ENCODE peak calls at places on chromosomes 6 and 20, in nine cellular contexts. D is ovary, H is neuronal stem cell, E is upper lobe of right lung, K is heart left ventricle, A is IMR-90, N is Peyer's patch, Y is psoas muscle, J is lower lobe of right lung. U is an unnamed sample. For H3K27me3 and H3K4me1, the result is how much of the 10 kb centered on the place peaks cover.

GRCh38 chr6:150890346-150890745 is 24.8 kb downstream of the MTHFD1L start:
- DNase-seq in E (no peak), N (no peak), H (no peak), K (no peak), Y (no peak), A (no peak), D (no peak), J (no peak), U (no peak)

GRCh38 chr20:44736170-44737021 is 9.3 kb upstream of the KCNK15 start:
- DNase-seq in E (no peak), D (peak), K (no peak), A (peak), N (no peak), Y (peak), H (peak), J (no peak), U (peak)

GRCh38 chr6:53424300-53424699 is 75.5 kb upstream of the ELOVL5 start:
- DNase-seq in N (no peak), D (no peak), J (no peak), E (no peak), A (no peak), K (no peak), Y (no peak), H (no peak), U (no peak)

GRCh38 chr6:162262466-162263196 is 464.9 kb downstream of the PRKN start:
- DNase-seq in H (no peak), K (no peak), Y (no peak), E (no peak), J (no peak), N (no peak), D (no peak), A (no peak), U (no peak)

GRCh38 chr20:621115-621756 is 11.1 kb upstream of the TCF15 start:
- DNase-seq in N (no peak), K (no peak), A (peak), H (no peak), J (peak), D (no peak), Y (no peak), E (no peak), U (no peak)

GRCh38 chr20:48619126-48620101 is 208.4 kb downstream of the PREX1 start:
- DNase-seq in H (no peak), K (no peak), A (no peak), Y (peak), J (peak), N (peak), D (no peak), E (peak), U (no peak)

GRCh38 chr6:161013697-161014096 is 22.1 kb downstream of the MAP3K4 start:
- DNase-seq in A (no peak), E (no peak), Y (no peak), N (no peak), H (no peak), J (no peak), K (no peak), D (no peak), U (no peak)

GRCh38 chr20:19786311-19786710 is 28.3 kb downstream of the RIN2 start:
- DNase-seq in N (no peak), Y (no peak), E (no peak), D (no peak), H (no peak), K (no peak), A (peak), J (no peak), U (no peak)

GRCh38 chr20:17848649-17849048 is 119.9 kb downstream of the SNX5 start:
- DNase-seq in D (no peak), E (no peak), A (no peak), K (no peak), Y (no peak), H (no peak), N (no peak), J (no peak), U (no peak)

GRCh38 chr20:38119446-38119845 is 45.6 kb downstream of the TGM2 start:
- DNase-seq in K (no peak), A (no peak), N (no peak), D (no peak), J (no peak), H (no peak), Y (no peak), E (no peak), U (no peak)

GRCh38 chr20:46350201-46350985 is 42.1 kb upstream of the CDH22 start:
- DNase-seq in E (no peak), D (no peak), N (no peak), J (no peak), H (peak), A (peak), Y (no peak), K (no peak), U (no peak)

GRCh38 chr20:23303325-23304102 is 47.1 kb upstream of the NXT1 start:
- DNase-seq in Y (no peak), K (no peak), A (no peak), E (peak), N (peak), J (no peak), H (no peak), D (no peak), U (no peak)

GRCh38 chr6:107871981-107872380 is 47.9 kb upstream of the SCML4 start:
- DNase-seq in J (no peak), A (peak), Y (no peak), K (no peak), H (no peak), N (no peak), E (no peak), D (no peak), U (no peak)

GRCh38 chr6:322205-322930 is 30.1 kb downstream of the DUSP22 start:
- DNase-seq in D (no peak), A (no peak), E (peak), K (no peak), Y (peak), N (peak), H (no peak), J (no peak), U (no peak)

GRCh38 chr6:159608961-159609673 is 83.9 kb downstream of the SOD2 start:
- DNase-seq in K (no peak), A (peak), E (no peak), J (no peak), N (no peak), H (no peak), Y (no peak), D (no peak), U (no peak)

GRCh38 chr6:157531169-157531985 is 150.4 kb downstream of the ZDHHC14 start:
- DNase-seq in N (peak), K (no peak), A (no peak), Y (peak), J (no peak), D (no peak), E (no peak), H (no peak), U (no peak)

GRCh38 chr6:27836080-27836782 is 76.0 kb downstream of the OR2B2 start:
- DNase-seq in Y (no peak), N (no peak), K (no peak), A (no peak), J (no peak), H (no peak), D (no peak), E (no peak), U (no peak)

GRCh38 chr20:31719644-31720485 is 2.8 kb downstream of the BCL2L1 start:
- DNase-seq in H (no peak), E (no peak), J (no peak), K (no peak), D (no peak), N (no peak), Y (no peak), A (no peak), U (no peak)

GRCh38 chr20:10179574-10180298 is 38.9 kb upstream of the SNAP25 start:
- DNase-seq in J (no peak), H (peak), Y (no peak), N (no peak), E (no peak), D (no peak), K (no peak), A (peak), U (no peak)

GRCh38 chr6:30915591-30915946 is 1.5 kb downstream of the VARS2 start:
- DNase-seq in H (peak), N (no peak), A (peak), J (peak), E (peak), D (peak), K (no peak), Y (no peak), U (peak)

GRCh38 chr6:130913119-130913518 is 85.9 kb downstream of the SMLR1 start:
- DNase-seq in A (no peak), K (no peak), H (no peak), E (no peak), N (no peak), D (no peak), Y (no peak), J (no peak), U (no peak)

GRCh38 chr20:38779247-38780097 is 26.0 kb upstream of the PPP1R16B start:
- DNase-seq in Y (no peak), H (no peak), J (no peak), N (no peak), E (no peak), K (no peak), D (no peak), A (no peak), U (no peak)

GRCh38 chr6:155069543-155069942 is 74.4 kb downstream of the TIAM2 start:
- DNase-seq in H (no peak), N (no peak), D (no peak), E (no peak), J (no peak), A (no peak), Y (no peak), K (no peak), U (no peak)

GRCh38 chr6:147970970-147971369 is 371.7 kb upstream of the SASH1 start:
- DNase-seq in E (no peak), A (peak), H (no peak), N (no peak), D (no peak), Y (no peak), J (no peak), K (no peak), U (no peak)

GRCh38 chr20:12053348-12053747 is 135.7 kb downstream of the BTBD3 start:
- DNase-seq in N (no peak), A (peak), Y (no peak), D (no peak), J (no peak), H (no peak), K (no peak), E (no peak), U (no peak)

GRCh38 chr6:15017251-15017650 is 228.6 kb upstream of the JARID2 start:
- DNase-seq in Y (peak), E (no peak), J (peak), N (no peak), H (no peak), A (peak), K (no peak), D (peak), U (no peak)

GRCh38 chr6:15020114-15020770 is 225.6 kb upstream of the JARID2 start:
- DNase-seq in E (no peak), K (no peak), N (no peak), D (no peak), H (no peak), J (no peak), Y (no peak), A (no peak), U (no peak)

GRCh38 chr6:15023448-15023847 is 222.4 kb upstream of the JARID2 start:
- DNase-seq in N (no peak), E (no peak), Y (no peak), J (no peak), H (no peak), D (no peak), K (no peak), A (no peak), U (peak)

GRCh38 chr6:15017803-15018202 is 228.1 kb upstream of the JARID2 start:
- DNase-seq in Y (no peak), H (no peak), D (no peak), N (no peak), J (no peak), K (no peak), A (no peak), E (no peak), U (no peak)

GRCh38 chr6:15021074-15021473 is 224.8 kb upstream of the JARID2 start:
- DNase-seq in Y (no peak), D (no peak), H (no peak), J (no peak), N (no peak), E (no peak), K (no peak), A (no peak), U (no peak)
- H3K27me3 ChIP-seq in Y (under half), D (under half), H (under half), J (under half), N (under half), E (under half), K (under half), A (under half), U (under half)

DNA sequence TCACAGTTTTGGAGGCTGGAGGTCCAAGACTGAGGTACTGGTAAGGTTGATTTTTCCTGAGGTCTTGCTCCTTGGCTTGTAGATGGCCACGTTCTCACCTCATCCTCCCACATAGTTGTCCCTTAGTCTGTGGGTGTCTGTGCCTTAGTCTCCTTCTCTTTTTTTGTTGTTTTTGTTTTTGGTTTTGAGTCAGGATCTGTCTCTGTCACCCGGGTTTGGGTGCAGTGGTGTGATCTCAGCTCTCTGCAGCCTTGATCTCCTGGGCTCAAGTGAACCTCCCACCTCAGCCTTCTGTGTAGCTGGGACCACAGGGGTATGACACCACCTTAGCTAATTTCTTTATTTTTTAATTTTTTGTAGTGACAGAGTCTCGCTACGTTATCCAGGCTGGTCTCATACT is 245.2 kb downstream of the PHACTR1 start:
- DNase-seq in E (no peak), H (no peak), N (no peak), A (no peak), K (no peak), Y (no peak), J (no peak), D (no peak), U (no peak)
- H3K4me1 ChIP-seq in E (under half), H (under half), N (under half), A (under half), K (under half), Y (under half), J (half or more), D (under half), U (under half)

GRCh38 chr20:5390719-5391118 is 74.0 kb upstream of the PROKR2 start:
- DNase-seq in Y (no peak), D (no peak), A (no peak), K (no peak), H (no peak), E (no peak), N (no peak), J (no peak), U (no peak)
- H3K27me3 ChIP-seq in Y (under half), D (under half), A (under half), K (under half), H (under half), E (under half), N (under half), J (under half), U (under half)

GRCh38 chr6:43995137-43995536 is 132.1 kb downstream of the MRPL14 start:
- DNase-seq in Y (no peak), K (peak), J (no peak), D (no peak), A (no peak), N (no peak), E (peak), H (no peak), U (no peak)

GRCh38 chr6:43992783-43993505 is 134.3 kb downstream of the MRPL14 start:
- DNase-seq in H (no peak), N (peak), A (no peak), E (peak), D (no peak), Y (peak), J (no peak), K (peak), U (no peak)

GRCh38 chr6:43992126-43992663 is 135.1 kb downstream of the MRPL14 start:
- DNase-seq in H (no peak), Y (no peak), K (no peak), E (peak), N (peak), J (peak), A (no peak), D (no peak), U (no peak)

GRCh38 chr6:43996614-43997341 is 130.5 kb downstream of the MRPL14 start:
- DNase-seq in H (no peak), D (no peak), K (peak), E (no peak), A (no peak), J (no peak), N (no peak), Y (peak), U (no peak)

GRCh38 chr6:43993881-43994523 is 133.2 kb downstream of the MRPL14 start:
- DNase-seq in A (no peak), Y (peak), N (peak), J (no peak), H (no peak), D (no peak), E (peak), K (peak), U (no peak)
- H3K4me1 ChIP-seq in A (under half), Y (half or more), N (under half), J (under half), H (under half), D (under half), E (under half), K (under half), U (under half)

GRCh38 chr6:32853541-32854375 is at the start of the genes PSMB9 and TAP1:
- DNase-seq in J (peak), K (peak), N (peak), Y (peak), H (peak), E (peak), D (peak), A (peak), U (peak)
- H3K27me3 ChIP-seq in J (under half), K (under half), N (under half), Y (under half), H (half or more), E (under half), D (under half), A (under half), U (under half)

DNA sequence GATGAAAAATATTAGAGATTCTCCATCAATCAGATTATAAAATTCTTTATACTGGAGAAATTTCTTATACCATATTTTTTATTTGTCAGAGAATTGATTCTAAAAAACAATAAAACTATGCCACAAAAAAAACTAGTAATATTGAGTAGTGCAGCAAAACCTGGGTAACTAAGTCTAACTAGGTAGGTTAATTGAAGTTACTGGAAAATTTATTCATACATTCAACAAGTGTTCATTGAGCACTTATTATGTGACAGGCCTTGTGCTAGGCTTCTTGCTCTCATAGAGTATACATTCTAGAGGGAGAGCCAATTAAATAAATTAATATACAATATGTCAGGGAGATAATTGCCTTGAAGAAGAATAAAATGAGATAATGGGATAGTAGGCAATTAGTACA is 189.4 kb downstream of the EYA4 start:
- DNase-seq in N (no peak), J (no peak), E (no peak), A (no peak), D (no peak), K (no peak), H (no peak), Y (no peak), U (no peak)
- H3K4me1 ChIP-seq in N (under half), J (under half), E (under half), A (under half), D (under half), K (under half), H (under half), Y (half or more), U (under half)

DNA sequence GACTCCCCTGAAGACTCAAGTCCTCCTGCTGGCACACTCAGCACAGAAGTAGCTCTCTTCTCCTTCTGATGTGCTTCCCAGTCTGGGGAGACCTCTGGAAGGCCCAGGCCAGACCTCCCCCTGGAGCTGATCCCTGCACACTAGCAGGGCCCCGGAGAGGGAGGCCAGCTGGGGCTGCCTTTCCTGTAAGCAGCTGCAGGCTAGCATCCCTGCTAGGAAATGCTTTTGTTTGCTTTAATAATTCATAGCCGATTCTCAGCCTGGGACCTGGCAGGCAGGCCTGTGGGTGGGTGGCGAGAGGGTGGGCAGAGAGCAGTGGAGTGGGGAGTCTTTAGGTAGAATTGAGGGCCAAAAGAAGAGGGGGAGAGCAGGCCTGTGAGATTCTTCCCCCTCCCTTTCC is 5.2 kb downstream of the EBF4 start:
- DNase-seq in A (no peak), K (no peak), Y (no peak), E (no peak), J (no peak), N (no peak), D (no peak), H (no peak), U (no peak)
- H3K27me3 ChIP-seq in A (half or more), K (under half), Y (under half), E (under half), J (under half), N (under half), D (under half), H (under half), U (under half)

GRCh38 chr6:32852018-32852843 is 1.3 kb downstream of the TAP1 start:
- DNase-seq in K (no peak), Y (no peak), J (no peak), H (no peak), D (peak), E (no peak), A (no peak), N (peak), U (no peak)
- H3K4me1 ChIP-seq in K (under half), Y (under half), J (half or more), H (under half), D (under half), E (under half), A (under half), N (under half), U (half or more)

GRCh38 chr6:43669050-43669921 is 18.3 kb downstream of the MRPS18A start:
- DNase-seq in E (no peak), J (no peak), A (peak), D (peak), Y (peak), K (peak), H (no peak), N (no peak), U (no peak)
- H3K27me3 ChIP-seq in E (under half), J (under half), A (under half), D (under half), Y (under half), K (under half), H (under half), N (under half), U (under half)